ENCODE peak calls at places on chromosome 16, in seven cellular contexts. D, R, K, P, W, X and C are unnamed samples.

GRCh38 chr16:5633845-5634440 is 536.3 kb upstream of the EEF2KMT start:
- DNase-seq in W (peak), D (peak), X (no peak), K (no peak), R (no peak), P (no peak), C (peak)

GRCh38 chr16:56414366-56414765 is 11.0 kb downstream of the AMFR start:
- DNase-seq in D (no peak), W (no peak), K (no peak), X (no peak), R (no peak), P (no peak), C (no peak)

GRCh38 chr16:12829096-12829888 is 25.6 kb upstream of the CPPED1 start:
- DNase-seq in K (no peak), P (no peak), D (no peak), R (no peak), X (no peak), W (no peak), C (no peak)

GRCh38 chr16:70395345-70395901 is 43.5 kb downstream of the ST3GAL2 start:
- DNase-seq in R (peak), P (peak), W (peak), K (peak), X (peak), D (peak), C (peak)

GRCh38 chr16:19853132-19853972 is 31.3 kb downstream of the GPRC5B start:
- DNase-seq in R (no peak), X (no peak), D (no peak), K (no peak), P (no peak), W (peak), C (no peak)

GRCh38 chr16:4323845-4324478 is 8.1 kb downstream of the GLIS2 start:
- DNase-seq in K (no peak), X (no peak), R (peak), D (peak), W (peak), P (no peak), C (peak)

GRCh38 chr16:2751577-2752034 is 832 bp upstream of the SRRM2 start:
- DNase-seq in W (no peak), P (peak), K (no peak), X (no peak), D (peak), R (peak), C (peak)

GRCh38 chr16:69859105-69859969 is 91.8 kb upstream of the CLEC18A start:
- DNase-seq in R (peak), D (no peak), X (peak), P (peak), K (no peak), W (peak), C (peak)

GRCh38 chr16:30762991-30763725 is 1.0 kb downstream of the RNF40 start:
- DNase-seq in K (no peak), X (no peak), P (no peak), W (no peak), D (no peak), R (no peak), C (no peak)

GRCh38 chr16:68951991-68952877 is 108.9 kb downstream of the TANGO6 start:
- DNase-seq in W (peak), R (no peak), D (peak), X (no peak), P (no peak), K (no peak), C (no peak)

GRCh38 chr16:89873109-89873821 is at the start of gene TCF25:
- DNase-seq in K (peak), P (peak), X (peak), R (peak), D (peak), W (peak), C (peak)

GRCh38 chr16:27314161-27314723 is 468 bp downstream of the IL4R start:
- DNase-seq in X (peak), D (peak), K (peak), R (peak), W (peak), P (no peak), C (peak)

GRCh38 chr16:73605309-73605708 is 557.4 kb upstream of the ZFHX3 start:
- DNase-seq in D (no peak), X (no peak), K (no peak), R (no peak), W (peak), P (no peak), C (no peak)

GRCh38 chr16:3223913-3224515 is 10.9 kb downstream of the ZNF200 start:
- DNase-seq in X (no peak), D (peak), P (no peak), W (no peak), K (no peak), R (no peak), C (no peak)

GRCh38 chr16:22216191-22216831 is 10.2 kb downstream of the EEF2K start:
- DNase-seq in D (peak), P (no peak), X (no peak), K (no peak), W (no peak), R (no peak), C (no peak)

GRCh38 chr16:23147666-23148065 is 1.6 kb downstream of the USP31 start:
- DNase-seq in R (no peak), K (no peak), P (no peak), X (no peak), D (no peak), W (no peak), C (no peak)

GRCh38 chr16:29854520-29855100 is 8.4 kb downstream of the CDIPT start:
- DNase-seq in X (no peak), P (no peak), K (no peak), R (no peak), W (no peak), D (no peak), C (no peak)

GRCh38 chr16:73020409-73020884 is 27.5 kb downstream of the ZFHX3 start:
- DNase-seq in X (no peak), P (no peak), D (peak), R (peak), W (no peak), K (no peak), C (no peak)

GRCh38 chr16:66590322-66590721 is 11.1 kb downstream of the CMTM2 start:
- DNase-seq in D (no peak), K (peak), P (no peak), R (no peak), X (peak), W (no peak), C (no peak)

GRCh38 chr16:80085606-80086005 is 455.2 kb upstream of the DYNLRB2 start:
- DNase-seq in K (no peak), P (no peak), X (no peak), W (no peak), R (no peak), D (no peak), C (no peak)

GRCh38 chr16:82782715-82783251 is 156.0 kb downstream of the CDH13 start:
- DNase-seq in R (peak), D (no peak), K (no peak), P (no peak), X (no peak), W (peak), C (no peak)

GRCh38 chr16:86510465-86511261 is at the start of gene FOXF1:
- DNase-seq in D (peak), X (peak), R (no peak), W (peak), P (no peak), K (no peak), C (no peak)

GRCh38 chr16:53581784-53582183 is 78.8 kb upstream of the AKTIP start:
- DNase-seq in P (no peak), K (no peak), D (no peak), R (no peak), W (no peak), X (no peak), C (no peak)

GRCh38 chr16:65069090-65069489 is 52.8 kb downstream of the CDH11 start:
- DNase-seq in D (peak), W (no peak), K (no peak), R (no peak), X (no peak), P (no peak), C (no peak)

GRCh38 chr16:165218-165538 is 600 bp upstream of the HBM start:
- DNase-seq in K (no peak), D (no peak), P (no peak), W (peak), X (no peak), R (no peak), C (no peak)

GRCh38 chr16:3780570-3780969 is 63.2 kb upstream of the TRAP1 start:
- DNase-seq in K (peak), X (no peak), R (no peak), P (peak), W (no peak), D (peak), C (peak)

GRCh38 chr16:52193441-52193840 is 353.5 kb downstream of the TOX3 start:
- DNase-seq in D (no peak), X (no peak), P (no peak), K (no peak), W (no peak), R (no peak), C (no peak)

GRCh38 chr16:12390644-12391043 is 413.0 kb downstream of the CPPED1 start:
- DNase-seq in K (no peak), W (no peak), X (no peak), R (no peak), D (peak), P (no peak), C (no peak)

GRCh38 chr16:30113031-30113710 is at the start of gene GDPD3:
- DNase-seq in P (no peak), X (no peak), R (no peak), D (peak), W (no peak), K (no peak), C (no peak)

GRCh38 chr16:78513838-78514237 is 414.4 kb downstream of the WWOX start:
- DNase-seq in P (no peak), K (no peak), X (no peak), R (no peak), D (peak), W (no peak), C (no peak)

GRCh38 chr16:17258848-17259713 is 211.7 kb downstream of the XYLT1 start:
- DNase-seq in X (peak), W (peak), K (peak), P (no peak), R (no peak), D (peak), C (peak)

GRCh38 chr16:69935740-69936139 is 15.4 kb upstream of the CLEC18A start:
- DNase-seq in W (no peak), R (no peak), P (no peak), D (no peak), K (no peak), X (no peak), C (no peak)